ENCODE peak calls at places on chromosomes 13 and 19, in seven cellular contexts. P is IMR-90, W is cardiac fibroblast, K is heart right ventricle, V is pancreas, Z is brain microvascular endothelial cell, J is testis. R is an unnamed sample.

GRCh38 chr19:4208385-4209094 is 20.8 kb upstream of the EBI3 start:
- DNase-seq in P (peak; percentile 43), W (peak; percentile 28), K (no peak), V (no peak), Z (peak; percentile 45), J (no peak), R (no peak)

GRCh38 chr13:100673831-100674362 is 698 bp downstream of the TMTC4 start:
- DNase-seq in P (peak; percentile 83), W (peak; percentile 86), K (peak; percentile 18), V (peak; percentile 75), Z (peak; percentile 84), J (peak; percentile 49), R (no peak)

GRCh38 chr19:40990972-40991381 is at the start of gene CYP2B6:
- DNase-seq in P (no peak), W (no peak), K (no peak), V (no peak), Z (no peak), J (no peak), R (no peak)

GRCh38 chr19:14102756-14103155 is 12.2 kb upstream of the SAMD1 start:
- DNase-seq in P (no peak), W (no peak), K (no peak), V (no peak), Z (no peak), J (no peak), R (no peak)

GRCh38 chr19:3190470-3190770 is 4.7 kb downstream of the NCLN start:
- DNase-seq in P (no peak), W (no peak), K (no peak), V (no peak), Z (no peak), J (no peak), R (no peak)

GRCh38 chr13:76421011-76421410 is 465.2 kb downstream of the KCTD12 start:
- DNase-seq in P (no peak), W (no peak), K (no peak), V (no peak), Z (no peak), J (no peak), R (no peak)

GRCh38 chr13:80340643-80341097 is 256 bp downstream of the SPRY2 start:
- DNase-seq in P (peak; percentile 70), W (no peak), K (peak; percentile 53), V (no peak), Z (peak; percentile 41), J (no peak), R (no peak)

GRCh38 chr13:55244991-55245644 is 1895.6 kb upstream of the PRR20A start:
- DNase-seq in P (no peak), W (no peak), K (no peak), V (no peak), Z (no peak), J (no peak), R (peak; percentile 7)

GRCh38 chr13:46831588-46832194 is 34.7 kb upstream of the ESD start:
- DNase-seq in P (peak; percentile 58), W (peak; percentile 71), K (peak; percentile 24), V (no peak), Z (peak; percentile 46), J (peak; percentile 65), R (no peak)

GRCh38 chr13:26220575-26220974 is 1.5 kb downstream of the RNF6 start:
- DNase-seq in P (peak; percentile 68), W (peak; percentile 32), K (no peak), V (no peak), Z (peak; percentile 47), J (no peak), R (no peak)

GRCh38 chr13:68056816-68057710 is 826.9 kb upstream of the PCDH9 start:
- DNase-seq in P (peak; percentile 1), W (peak; percentile 12), K (no peak), V (no peak), Z (peak; percentile 67), J (no peak), R (no peak)

GRCh38 chr19:10717054-10717355 is 874 bp upstream of the DNM2 start:
- DNase-seq in P (no peak), W (no peak), K (no peak), V (no peak), Z (no peak), J (no peak), R (no peak)
- H3K4me3 ChIP-seq in P (peak overlapping the region; percentile 20), W (peak overlapping the region; percentile 32), K (peak overlapping the region; percentile 44), V (peak overlapping the region; percentile 6), Z (peak overlapping the region; percentile 39), J (no peak overlapping the region), R (no peak overlapping the region)

DNA sequence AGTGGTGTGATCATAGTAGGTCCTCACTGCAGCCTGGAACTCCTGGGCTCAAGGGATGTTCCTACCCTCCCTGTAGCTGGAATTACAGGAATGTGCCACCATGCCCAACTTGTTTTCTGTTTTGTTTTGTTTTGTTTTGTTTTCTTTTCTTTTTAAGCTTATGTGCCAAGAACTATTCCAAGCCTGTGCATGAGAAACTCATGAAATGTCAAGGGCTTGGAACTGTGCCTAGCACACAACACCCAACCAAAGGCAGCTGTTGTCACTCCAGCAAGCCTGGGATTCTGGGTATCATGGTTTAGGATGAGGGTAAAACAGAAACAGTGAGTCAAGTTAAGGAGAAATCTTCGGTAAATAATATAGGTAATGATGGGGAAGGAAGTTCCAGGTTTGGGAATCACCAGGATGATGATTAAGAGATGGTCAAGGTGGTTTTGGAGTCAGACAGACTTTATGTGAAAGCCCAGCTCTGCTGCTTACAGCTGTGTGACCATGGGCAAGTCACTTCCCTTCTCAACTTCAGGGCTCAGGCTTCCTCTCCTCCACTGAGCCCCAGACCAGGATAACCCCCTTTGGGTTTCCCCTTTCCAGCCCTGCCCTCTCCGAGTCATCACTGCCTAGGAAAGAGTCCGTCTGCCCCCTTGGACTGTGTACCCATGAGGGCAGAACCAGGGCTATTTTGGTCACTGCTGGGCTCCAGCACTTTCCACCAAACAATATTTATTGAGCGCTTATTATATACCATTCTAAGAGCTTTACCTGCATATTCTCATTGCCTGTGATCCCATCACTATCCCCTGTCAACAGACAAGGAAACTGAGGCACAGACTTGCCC is 5.0 kb downstream of the PVR start:
- DNase-seq in P (peak; percentile 68), W (peak; percentile 93), K (peak; percentile 74), V (no peak), Z (peak; percentile 48), J (peak; percentile 53), R (no peak)
- H3K4me3 ChIP-seq in P (no peak overlapping the region), W (no peak overlapping the region), K (no peak overlapping the region), V (no peak overlapping the region), Z (no peak overlapping the region), J (no peak overlapping the region), R (no peak overlapping the region)

GRCh38 chr19:13025819-13026477 is 30.7 kb downstream of the NFIX start:
- DNase-seq in P (no peak), W (no peak), K (no peak), V (no peak), Z (no peak), J (no peak), R (no peak)
- H3K4me3 ChIP-seq in P (peak overlapping the region; percentile 8), W (peak overlapping the region; percentile 59), K (peak overlapping the region; percentile 50), V (peak overlapping the region; percentile 15), Z (no peak overlapping the region), J (peak overlapping the region; percentile 40), R (peak overlapping the region; percentile 60)

GRCh38 chr19:1369214-1369805 is 14.4 kb upstream of the NDUFS7 start:
- DNase-seq in P (no peak), W (no peak), K (no peak), V (no peak), Z (no peak), J (no peak), R (no peak)

GRCh38 chr19:1364070-1364719 is 19.5 kb upstream of the NDUFS7 start:
- DNase-seq in P (peak; percentile 20), W (peak; percentile 31), K (no peak), V (no peak), Z (no peak), J (no peak), R (no peak)

GRCh38 chr19:1365964-1366695 is 17.6 kb upstream of the NDUFS7 start:
- DNase-seq in P (no peak), W (no peak), K (no peak), V (no peak), Z (no peak), J (no peak), R (no peak)

GRCh38 chr19:1365306-1365963 is 18.3 kb upstream of the NDUFS7 start:
- DNase-seq in P (no peak), W (no peak), K (no peak), V (no peak), Z (no peak), J (no peak), R (no peak)

DNA sequence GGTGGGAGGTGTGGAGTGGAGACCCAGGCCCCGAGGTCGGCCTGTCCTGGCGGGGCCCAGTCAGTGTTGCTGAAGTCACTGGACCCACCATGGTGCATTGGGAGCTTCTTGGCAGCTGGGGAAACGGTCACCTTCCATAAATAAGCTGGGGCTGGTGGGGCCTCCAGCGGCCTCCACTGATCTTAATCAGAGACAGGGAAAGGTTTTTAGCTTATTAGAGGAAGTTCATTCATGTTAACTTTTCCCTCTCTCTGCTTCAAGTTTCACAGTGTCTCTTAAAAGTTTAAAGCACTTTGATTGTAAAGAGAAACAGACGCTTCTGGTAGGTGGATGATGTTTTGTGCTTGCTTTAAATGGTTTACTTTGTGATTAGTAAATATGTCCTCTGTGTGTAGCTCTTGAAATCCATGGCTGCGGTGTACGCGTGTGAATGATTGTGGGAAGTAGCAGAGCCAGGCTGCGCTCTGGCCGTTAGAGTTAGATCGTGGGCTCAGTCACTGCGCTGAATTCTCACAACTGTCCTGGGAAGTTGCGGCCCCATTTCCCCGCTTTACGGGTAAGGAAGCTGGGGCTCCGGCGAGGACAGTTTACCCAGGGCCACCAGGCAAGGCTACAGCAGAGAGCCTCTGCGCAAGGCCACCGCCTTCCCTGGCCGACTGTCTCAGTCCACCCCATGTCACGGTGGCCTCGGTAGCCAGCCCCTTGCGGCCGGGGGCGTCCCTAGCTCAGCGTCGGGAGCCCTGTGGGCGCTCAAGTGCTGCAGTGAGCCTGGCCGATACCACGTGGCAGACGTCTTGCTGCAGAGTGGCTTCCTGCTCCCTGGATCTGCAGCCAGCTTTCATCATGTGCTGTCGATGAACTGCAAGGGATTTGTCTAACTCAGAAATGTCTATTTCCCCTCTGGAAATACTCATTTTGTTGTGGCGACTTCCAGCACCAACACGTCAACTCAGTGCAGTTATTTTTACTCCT is 16.5 kb upstream of the NDUFS7 start:
- DNase-seq in P (no peak), W (no peak), K (no peak), V (no peak), Z (no peak), J (no peak), R (no peak)
- H3K4me3 ChIP-seq in P (no peak overlapping the region), W (no peak overlapping the region), K (no peak overlapping the region), V (no peak overlapping the region), Z (no peak overlapping the region), J (no peak overlapping the region), R (no peak overlapping the region)

GRCh38 chr19:1073956-1074511 is 7.1 kb downstream of the ARHGAP45 start:
- DNase-seq in P (no peak), W (no peak), K (no peak), V (no peak), Z (no peak), J (no peak), R (no peak)
- H3K4me3 ChIP-seq in P (no peak overlapping the region), W (no peak overlapping the region), K (peak overlapping the region; percentile 40), V (no peak overlapping the region), Z (no peak overlapping the region), J (peak overlapping the region; percentile 31), R (peak overlapping the region; percentile 62)

DNA sequence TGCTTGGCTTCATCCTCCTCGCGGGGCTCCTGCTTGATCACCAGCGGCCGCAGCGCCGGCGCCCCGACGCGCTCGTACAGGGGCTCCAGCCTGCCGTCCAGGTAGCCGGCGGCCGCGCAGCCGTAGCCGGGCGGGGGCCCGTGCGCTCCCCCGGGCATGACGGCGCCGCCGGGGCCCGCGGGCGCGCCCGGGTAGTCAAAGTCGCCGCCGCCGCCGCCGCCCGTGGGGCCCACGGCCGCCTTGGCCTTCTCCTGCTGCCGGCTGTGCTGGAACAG is 497 bp downstream of the CEBPA start:
- DNase-seq in P (no peak), W (no peak), K (no peak), V (no peak), Z (no peak), J (no peak), R (no peak)
- H3K4me3 ChIP-seq in P (peak overlapping the region; percentile 11), W (peak overlapping the region; percentile 30), K (peak overlapping the region; percentile 78), V (peak overlapping the region; percentile 67), Z (no peak overlapping the region), J (peak overlapping the region; percentile 59), R (peak overlapping the region; percentile 76)

GRCh38 chr13:48624858-48625257 is 28.9 kb upstream of the CYSLTR2 start:
- DNase-seq in P (no peak), W (peak; percentile 36), K (no peak), V (no peak), Z (peak; percentile 29), J (no peak), R (no peak)
- H3K4me3 ChIP-seq in P (no peak overlapping the region), W (no peak overlapping the region), K (no peak overlapping the region), V (no peak overlapping the region), Z (no peak overlapping the region), J (no peak overlapping the region), R (no peak overlapping the region)